ENCODE peak calls at places on chromosomes 3 and 15, in five cellular contexts. K is A549, A is suprapubic skin, X is breast epithelium, Q is heart left ventricle. T is an unnamed sample. For H3K4me1, the result is how much of the 10 kb centered on the place peaks cover.

GRCh38 chr15:68818671-68819450 is 1.8 kb downstream of the ANP32A start:
- DNase-seq in X (peak), A (no peak), Q (peak), K (peak), T (peak)

GRCh38 chr3:172313671-172314070 is 134.6 kb downstream of the GHSR start:
- DNase-seq in X (no peak), A (no peak), Q (no peak), K (no peak), T (no peak)

GRCh38 chr3:187521546-187521945 is 148.6 kb downstream of the SST start:
- DNase-seq in A (no peak), K (no peak), X (no peak), Q (no peak), T (no peak)

GRCh38 chr3:45984331-45985312 is 11.0 kb downstream of the FYCO1 start:
- DNase-seq in X (no peak), A (no peak), K (no peak), Q (no peak), T (no peak)

GRCh38 chr3:60610441-60611112 is 640.7 kb downstream of the FHIT start:
- DNase-seq in A (peak), K (no peak), Q (peak), X (no peak), T (no peak)

GRCh38 chr3:12708584-12709192 is 44.8 kb upstream of the RAF1 start:
- DNase-seq in A (no peak), Q (peak), X (peak), K (no peak), T (peak)

GRCh38 chr3:159821737-159822136 is 166.9 kb upstream of the IL12A start:
- DNase-seq in X (no peak), Q (no peak), A (no peak), K (no peak), T (no peak)

GRCh38 chr3:61141697-61142096 is 109.6 kb downstream of the FHIT start:
- DNase-seq in A (no peak), X (no peak), Q (no peak), K (no peak), T (no peak)

GRCh38 chr3:158780795-158781590 is 20.9 kb upstream of the MFSD1 start:
- DNase-seq in A (no peak), Q (no peak), X (no peak), K (no peak), T (no peak)

GRCh38 chr3:13013595-13013993 is 59.6 kb downstream of the IQSEC1 start:
- DNase-seq in X (no peak), Q (no peak), A (no peak), K (no peak), T (no peak)

DNA sequence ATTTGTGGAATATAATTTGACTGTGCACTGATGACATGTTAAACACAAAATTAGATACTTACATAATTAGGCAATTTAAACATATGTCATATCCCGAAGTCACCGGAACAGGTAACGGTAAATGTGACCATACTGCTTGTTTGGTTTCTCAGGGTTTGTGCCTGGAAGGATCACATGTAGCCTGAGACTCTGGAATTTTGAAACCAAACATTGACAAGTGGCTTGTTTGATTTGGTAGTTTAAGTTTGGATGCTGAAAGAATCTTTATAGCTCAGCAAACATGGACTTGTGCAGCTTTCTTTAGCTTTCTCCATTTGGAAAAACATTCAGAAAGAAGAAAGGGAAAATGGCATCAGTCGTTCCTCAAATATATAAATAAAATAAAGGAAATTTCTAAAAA is 266.3 kb upstream of the C2CD4B start:
- DNase-seq in X (no peak), Q (no peak), A (no peak), K (no peak), T (no peak)
- H3K27ac ChIP-seq in X (no peak), Q (no peak), A (no peak), K (no peak), T (no peak)

DNA sequence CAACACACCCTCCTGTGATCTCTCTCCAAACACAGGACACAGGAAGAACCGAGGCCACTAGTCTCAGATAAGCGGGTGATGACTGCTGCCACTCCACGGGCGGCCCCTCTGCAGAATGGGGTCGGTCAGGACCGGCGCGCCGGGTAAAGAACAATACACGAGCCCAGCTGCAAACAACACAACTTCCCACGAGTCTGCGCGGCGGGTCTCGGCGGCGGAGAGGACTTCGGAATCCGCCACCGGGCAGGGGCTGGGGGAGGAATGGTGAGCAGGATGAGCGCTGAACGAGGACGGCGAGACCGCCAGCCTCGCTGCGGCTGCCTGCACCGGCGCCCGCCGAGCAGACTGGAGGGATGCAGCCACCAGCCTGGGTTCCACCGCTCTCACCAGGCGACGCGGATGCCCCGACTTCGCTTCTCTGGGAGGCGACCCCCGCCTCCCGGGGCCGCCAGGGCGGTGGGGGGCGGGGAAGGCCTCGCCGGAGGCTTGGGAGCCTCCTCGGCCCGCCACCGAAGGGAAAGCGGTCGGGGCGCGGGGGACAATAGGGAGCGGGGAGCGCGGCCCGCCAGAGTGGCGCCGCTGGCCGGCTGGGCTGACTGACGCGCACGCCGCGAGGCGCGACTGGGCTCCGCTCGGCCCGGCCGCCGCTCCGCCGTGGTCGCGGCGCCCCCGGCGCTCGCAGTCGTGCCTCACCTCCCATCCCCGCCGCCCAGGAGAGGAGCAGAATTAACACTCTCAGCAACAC is 548 bp downstream of the ADAM10 start:
- DNase-seq in X (peak), Q (peak), K (peak), A (peak), T (peak)
- TF ChIP-seq POLR2A in X (no peak), Q (no peak), K (no peak), A (no peak), T (no peak)

GRCh38 chr3:11010406-11011165 is 18.0 kb downstream of the SLC6A1 start:
- DNase-seq in X (no peak), K (no peak), Q (no peak), A (no peak), T (no peak)

GRCh38 chr3:11014752-11015151 is 22.2 kb downstream of the SLC6A1 start:
- DNase-seq in K (no peak), X (no peak), A (no peak), Q (no peak), T (no peak)

GRCh38 chr3:11019116-11019515 is 26.6 kb downstream of the SLC6A1 start:
- DNase-seq in X (no peak), K (no peak), A (no peak), Q (no peak), T (no peak)

GRCh38 chr3:11014253-11014652 is 21.7 kb downstream of the SLC6A1 start:
- DNase-seq in A (no peak), Q (no peak), K (no peak), X (no peak), T (no peak)

GRCh38 chr3:11015369-11015768 is 22.8 kb downstream of the SLC6A1 start:
- DNase-seq in K (no peak), A (no peak), X (no peak), Q (no peak), T (no peak)
- H3K4me1 ChIP-seq in K (under half), A (under half), X (under half), Q (under half), T (under half)

DNA sequence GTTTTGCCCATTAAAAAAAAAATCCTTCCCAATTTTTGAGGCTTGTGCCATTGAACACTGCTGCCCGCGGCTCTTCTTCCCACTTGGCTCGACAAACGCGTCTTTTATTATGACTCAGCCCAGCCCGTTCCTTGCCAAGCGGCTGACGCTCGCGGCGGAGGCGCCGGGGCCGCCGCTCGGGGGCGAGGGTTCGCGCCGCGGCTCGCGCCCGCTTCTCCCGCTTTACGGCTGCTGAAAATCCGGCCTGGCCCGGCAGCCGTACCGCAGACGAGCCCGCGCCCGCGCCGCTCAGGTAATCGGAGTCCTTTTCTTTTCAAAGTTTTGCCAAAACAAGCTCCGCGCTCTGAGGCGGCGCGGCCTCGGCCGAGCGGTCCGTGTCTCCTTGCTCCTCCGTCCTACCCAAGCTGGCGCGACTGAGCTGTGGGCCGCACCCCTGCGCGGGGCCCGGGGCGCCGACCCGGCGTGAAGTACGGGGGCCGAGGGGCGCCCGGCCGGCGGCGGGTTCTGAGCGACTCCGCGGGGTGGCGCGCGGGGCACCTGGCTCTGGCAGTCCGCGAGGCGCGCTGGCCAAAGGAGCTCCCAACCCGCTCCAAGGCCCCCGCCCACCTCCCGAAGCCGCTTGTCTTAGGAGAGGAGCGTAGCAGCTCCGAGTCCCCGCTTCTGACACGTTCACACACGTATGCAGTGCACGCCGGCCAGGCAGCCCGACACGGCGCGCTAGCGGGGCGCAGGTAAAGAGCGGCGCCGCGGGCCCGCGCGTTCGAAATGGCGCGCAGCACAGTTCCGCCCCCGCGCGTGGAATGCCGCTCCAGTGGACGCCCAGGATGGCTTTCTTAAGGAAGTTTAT is 418.2 kb upstream of the NAALADL2 start:
- DNase-seq in K (peak), Q (peak), X (peak), A (peak), T (peak)
- H3K27ac ChIP-seq in K (peak), Q (peak), X (peak), A (peak), T (peak)

GRCh38 chr15:88628018-88628673 is 7.0 kb downstream of the AEN start:
- DNase-seq in Q (no peak), K (no peak), A (no peak), X (no peak), T (no peak)

GRCh38 chr15:88630798-88631463 is 7.9 kb upstream of the ISG20 start:
- DNase-seq in X (no peak), Q (no peak), A (no peak), K (no peak), T (no peak)

GRCh38 chr15:88631464-88632028 is 7.3 kb upstream of the ISG20 start:
- DNase-seq in Q (no peak), X (no peak), A (no peak), K (no peak), T (no peak)

GRCh38 chr15:88629071-88629470 is 7.9 kb downstream of the AEN start:
- DNase-seq in A (no peak), Q (no peak), X (no peak), K (no peak), T (no peak)

DNA sequence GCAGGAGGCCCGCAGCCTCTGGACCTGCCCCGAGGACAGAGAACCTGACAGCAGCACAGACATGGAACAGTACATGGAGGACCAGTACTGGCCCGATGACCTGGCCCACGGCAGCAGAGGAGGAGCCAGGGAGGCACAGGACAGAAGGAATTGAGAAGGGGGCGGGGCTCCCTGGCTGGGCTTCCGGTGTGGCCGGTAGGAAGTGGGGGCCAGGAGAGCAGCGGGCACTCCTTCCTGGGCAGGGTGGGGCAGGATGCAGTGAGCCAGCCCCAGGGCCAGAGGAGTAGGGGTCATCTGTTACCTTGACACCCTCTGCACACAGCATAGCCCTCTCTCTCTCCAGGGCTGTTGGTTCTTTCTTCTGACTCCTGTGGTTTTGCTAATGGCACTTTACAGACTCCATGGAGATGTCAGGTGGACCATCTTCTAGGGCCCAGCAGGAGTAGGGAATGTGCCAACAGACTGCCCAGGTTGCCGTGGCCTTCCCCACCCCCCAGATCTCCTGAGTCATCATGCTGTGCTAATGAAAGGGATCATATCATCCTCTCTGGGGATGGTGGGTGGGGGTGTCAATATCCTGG is 8.6 kb upstream of the ISG20 start:
- DNase-seq in A (no peak), Q (peak), X (no peak), K (peak), T (no peak)
- TF ChIP-seq POLR2A in A (no peak), Q (no peak), X (no peak), K (no peak), T (no peak)

DNA sequence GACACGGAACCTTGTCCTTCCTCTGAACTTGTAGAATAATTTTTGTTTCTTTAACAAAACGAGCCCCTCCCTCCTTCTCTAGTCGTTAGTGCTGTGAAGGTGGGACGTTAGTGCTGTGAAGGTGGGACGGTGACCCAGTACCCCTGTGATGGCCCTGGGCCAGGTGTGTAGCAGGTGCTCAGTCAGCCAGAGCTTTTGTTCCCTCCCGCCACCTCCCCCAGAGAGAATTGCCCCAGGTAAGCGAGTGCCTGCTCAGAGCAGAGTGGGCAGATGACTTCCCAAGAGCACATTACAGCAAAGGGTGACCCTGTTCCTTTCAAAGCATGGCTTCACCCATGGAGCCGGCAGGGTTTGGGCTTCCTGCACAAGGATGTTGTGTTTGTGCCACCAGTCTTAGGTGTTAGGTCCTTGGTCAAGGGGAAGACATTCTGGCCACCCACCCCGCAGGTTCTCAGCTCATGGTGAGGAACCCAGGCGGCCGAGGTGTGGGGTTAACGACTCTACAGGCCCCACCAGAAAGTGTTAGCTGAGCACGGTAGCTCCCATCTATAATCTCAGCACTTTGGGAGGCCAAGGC is 30.7 kb downstream of the SLC6A6 start:
- DNase-seq in Q (peak), A (no peak), K (no peak), X (no peak), T (no peak)
- H3K4me1 ChIP-seq in Q (under half), A (half or more), K (half or more), X (under half), T (half or more)